ENCODE peak calls at places on chromosomes 13 and 19, in four cellular contexts. T, N, M and D are unnamed samples.

GRCh38 chr19:47697863-47698609 is 15.2 kb upstream of the EHD2 start:
- DNase-seq in N (peak), T (peak), M (peak), D (peak)

GRCh38 chr19:38031423-38031770 is 124.4 kb downstream of the SIPA1L3 start:
- DNase-seq in N (no peak), T (no peak), M (no peak), D (no peak)

GRCh38 chr13:111122056-111122455 is 6.9 kb downstream of the ARHGEF7 start:
- DNase-seq in N (no peak), M (no peak), T (no peak), D (no peak)

GRCh38 chr13:52739468-52740071 is at the start of gene CNMD:
- DNase-seq in N (no peak), M (no peak), T (no peak), D (peak)

GRCh38 chr13:113883921-113884804 is 20.3 kb upstream of the GAS6 start:
- DNase-seq in N (no peak), M (no peak), T (no peak), D (no peak)

GRCh38 chr13:49627831-49628652 is at the start of gene ARL11:
- DNase-seq in N (no peak), T (no peak), M (peak), D (peak)

GRCh38 chr13:44393391-44393790 is 19.8 kb downstream of the SERP2 start:
- DNase-seq in M (no peak), T (no peak), N (no peak), D (no peak)

GRCh38 chr19:17209126-17210036 is 5.8 kb upstream of the USE1 start:
- DNase-seq in M (peak), T (no peak), N (peak), D (peak)

GRCh38 chr13:42272115-42272756 is at the start of gene AKAP11:
- DNase-seq in N (peak), M (no peak), T (peak), D (peak)

GRCh38 chr13:20590568-20590967 is 23.6 kb downstream of the IFT88 start:
- DNase-seq in T (no peak), M (no peak), N (no peak), D (no peak)

GRCh38 chr19:45464274-45464673 is 3.5 kb upstream of the FOSB start:
- DNase-seq in T (no peak), M (no peak), N (no peak), D (no peak)

GRCh38 chr13:48500652-48501197 is 32.2 kb downstream of the RCBTB2 start:
- DNase-seq in T (peak), N (no peak), M (no peak), D (no peak)

GRCh38 chr13:37944476-37945442 is 75.2 kb upstream of the TRPC4 start:
- DNase-seq in N (no peak), T (no peak), M (no peak), D (no peak)

GRCh38 chr19:29855771-29856510 is 44.1 kb downstream of the CCNE1 start:
- DNase-seq in M (no peak), N (no peak), T (no peak), D (no peak)

GRCh38 chr19:58543826-58544590 is at the start of gene TRIM28:
- DNase-seq in N (peak), T (peak), M (peak), D (peak)

GRCh38 chr19:7988307-7988706 is 17.1 kb downstream of the ELAVL1 start:
- DNase-seq in T (no peak), N (no peak), M (no peak), D (no peak)

GRCh38 chr19:11355160-11356073 is at the start of gene PLPPR2:
- DNase-seq in T (peak), M (peak), N (peak), D (peak)

GRCh38 chr19:54029930-54030490 is 33.7 kb downstream of the VSTM1 start:
- DNase-seq in N (peak), T (peak), M (peak), D (peak)

GRCh38 chr19:13637664-13638063 is 126.7 kb upstream of the MRI1 start:
- DNase-seq in N (no peak), M (no peak), T (no peak), D (no peak)

GRCh38 chr13:113962386-113962785 is 11.5 kb downstream of the C13orf46 start:
- DNase-seq in N (no peak), M (no peak), T (no peak), D (no peak)

GRCh38 chr19:35153701-35154534 is 617 bp upstream of the FXYD5 start:
- DNase-seq in M (peak), N (peak), T (no peak), D (peak)

DNA sequence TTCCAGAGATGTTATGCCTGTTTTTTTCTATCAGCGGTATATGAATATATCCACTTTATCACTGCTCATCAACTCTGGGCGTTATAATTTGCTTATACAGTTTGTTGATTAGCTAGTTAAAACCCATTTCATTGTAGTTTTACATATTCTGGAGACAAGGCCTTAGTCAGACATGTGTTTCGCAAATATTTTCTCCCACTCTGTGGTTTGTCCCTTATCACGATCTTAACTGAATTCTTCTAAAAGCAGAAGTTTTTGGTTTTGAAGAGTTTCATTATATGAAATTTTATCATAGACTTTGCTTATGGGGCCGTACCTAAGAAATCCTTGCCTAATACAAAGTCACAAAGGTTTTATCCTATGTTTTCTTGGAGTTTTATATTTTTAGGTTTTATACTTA is 84.6 kb downstream of the FRY start:
- DNase-seq in M (no peak), T (no peak), N (no peak), D (no peak)
- TF ChIP-seq ELF4 in M (no peak), T (no peak), N (no peak), D (no peak)

DNA sequence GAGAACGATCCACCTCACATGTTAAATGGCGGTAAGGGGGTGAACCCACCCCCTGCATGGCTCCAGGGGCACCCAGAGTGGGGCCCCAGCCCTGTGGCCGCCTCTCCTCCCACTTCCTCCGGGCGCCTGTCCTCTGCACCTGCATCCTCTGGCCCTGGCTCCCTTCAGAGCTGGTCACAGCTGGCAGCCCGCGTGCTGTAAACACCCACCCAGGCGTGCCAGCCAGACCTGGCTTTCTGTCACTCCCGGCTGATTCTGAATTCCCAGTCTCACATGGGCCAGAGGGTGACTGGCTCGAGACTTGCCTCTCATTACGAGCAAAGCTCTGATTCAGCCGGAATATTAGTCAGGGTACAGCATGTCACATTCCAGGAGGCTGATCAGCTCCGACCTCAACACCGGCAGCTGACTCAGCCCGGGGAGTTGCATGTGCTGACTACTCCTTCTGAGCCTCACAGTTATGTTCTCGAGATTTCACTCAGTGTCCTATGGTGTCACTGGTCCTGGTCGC is 75.1 kb downstream of the GNG7 start:
- DNase-seq in N (no peak), M (no peak), T (peak), D (no peak)
- TF ChIP-seq ELF4 in N (no peak), M (no peak), T (no peak), D (no peak)

DNA sequence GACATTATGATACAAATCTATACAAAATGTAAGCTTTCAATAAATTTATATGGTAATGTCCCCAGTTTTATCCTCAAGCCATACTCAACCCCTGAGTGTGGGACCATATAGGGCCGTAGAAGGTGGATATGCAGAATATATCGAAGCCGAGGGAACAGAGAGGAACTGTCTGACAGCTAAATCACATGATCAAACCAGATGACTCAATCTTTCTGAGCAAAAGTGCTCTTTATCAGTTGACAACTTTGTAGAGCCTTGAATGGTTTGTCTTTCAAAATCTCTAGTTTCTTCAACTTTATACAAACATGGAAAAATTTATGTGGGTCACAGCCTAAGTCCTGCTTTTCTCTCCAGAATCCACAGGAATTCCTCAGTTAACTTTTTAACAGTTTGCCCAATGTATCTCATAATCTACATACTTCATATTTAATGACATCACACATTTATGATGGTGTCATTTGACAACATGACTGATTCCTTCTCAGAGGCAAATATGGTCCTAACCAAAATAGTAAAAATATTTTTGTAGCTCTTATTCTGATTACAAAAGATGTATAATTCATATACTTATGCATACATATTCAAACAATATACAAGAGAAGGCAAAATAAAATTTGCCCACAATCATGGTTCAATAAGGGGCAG is 673.0 kb upstream of the GPC6 start:
- DNase-seq in T (no peak), M (no peak), N (no peak), D (no peak)
- TF ChIP-seq ELF4 in T (no peak), M (no peak), N (no peak), D (no peak)

GRCh38 chr19:9914315-9915207 is 21.8 kb downstream of the OLFM2 start:
- DNase-seq in M (peak), N (peak), T (peak), D (peak)
- TF ChIP-seq ELF4 in M (no peak), N (no peak), T (no peak), D (no peak)

GRCh38 chr19:32945260-32945659 is 26.5 kb downstream of the CEP89 start:
- DNase-seq in N (no peak), T (no peak), M (no peak), D (no peak)
- TF ChIP-seq ELF4 in N (no peak), T (no peak), M (no peak), D (no peak)

GRCh38 chr13:100559886-100560285 is 28.7 kb downstream of the GGACT start:
- DNase-seq in N (no peak), M (no peak), T (no peak), D (no peak)
- TF ChIP-seq ELF4 in N (no peak), M (no peak), T (no peak), D (no peak)

DNA sequence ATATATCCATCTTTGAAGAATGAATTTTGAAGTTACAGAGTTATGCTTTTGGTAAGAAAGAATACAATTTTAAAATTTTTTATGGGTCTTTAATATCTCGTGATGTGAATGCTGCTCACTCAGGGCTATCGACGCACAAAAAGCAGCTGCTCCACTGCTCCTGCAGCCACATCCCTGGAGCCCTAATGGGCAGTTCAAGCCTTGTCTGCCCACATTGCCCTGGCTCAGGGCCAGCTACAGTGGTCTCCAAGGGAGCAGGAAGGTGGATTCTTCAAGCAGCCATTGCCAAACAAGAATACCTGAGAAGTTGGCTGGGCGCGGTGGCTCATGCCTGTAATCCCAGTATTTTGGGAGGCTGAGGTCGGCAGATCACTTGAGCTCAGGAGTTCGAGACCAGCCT is 85.8 kb downstream of the IPO5 start:
- DNase-seq in M (no peak), T (no peak), N (no peak), D (no peak)
- TF ChIP-seq ELF4 in M (no peak), T (no peak), N (no peak), D (no peak)

GRCh38 chr13:66128201-66128600 is 1101.9 kb downstream of the PCDH9 start:
- DNase-seq in T (no peak), M (no peak), N (no peak), D (no peak)

GRCh38 chr13:66128692-66129269 is 1101.4 kb downstream of the PCDH9 start:
- DNase-seq in N (no peak), M (no peak), T (no peak), D (no peak)
- TF ChIP-seq ELF4 in N (no peak), M (no peak), T (no peak), D (no peak)

GRCh38 chr19:18464646-18465045 is 26.7 kb upstream of the ISYNA1 start:
- DNase-seq in T (peak), N (no peak), M (no peak), D (no peak)
- TF ChIP-seq ELF4 in T (no peak), N (no peak), M (no peak), D (no peak)